ENCODE peak calls at places on chromosomes 5 and 9, in four cellular contexts. F, K, J and A are unnamed samples.

GRCh38 chr5:158560170-158560569 is 539.5 kb downstream of the EBF1 start:
- DNase-seq in F (peak), K (peak), J (no peak), A (no peak)

GRCh38 chr9:18672706-18673105 is 198.8 kb downstream of the ADAMTSL1 start:
- DNase-seq in F (no peak), K (no peak), J (no peak), A (no peak)

GRCh38 chr9:91334053-91334452 is 27.7 kb downstream of the AUH start:
- DNase-seq in F (no peak), K (no peak), J (no peak), A (peak)

GRCh38 chr5:34957857-34958690 is 28.7 kb downstream of the DNAJC21 start:
- DNase-seq in F (peak), K (no peak), J (peak), A (peak)

GRCh38 chr5:28065664-28066063 is 1027.3 kb upstream of the CDH9 start:
- DNase-seq in F (no peak), K (no peak), J (no peak), A (no peak)

GRCh38 chr9:130117816-130118632 is 54.2 kb upstream of the NCS1 start:
- DNase-seq in F (no peak), K (no peak), J (no peak), A (no peak)

GRCh38 chr5:176618783-176619182 is 8.8 kb upstream of the GPRIN1 start:
- DNase-seq in F (no peak), K (no peak), J (no peak), A (no peak)

GRCh38 chr9:124346347-124347163 is 68.7 kb downstream of the PSMB7 start:
- DNase-seq in F (no peak), K (no peak), J (no peak), A (no peak)

GRCh38 chr9:75167281-75167680 is 79.0 kb downstream of the OSTF1 start:
- DNase-seq in F (no peak), K (no peak), J (no peak), A (no peak)

GRCh38 chr9:437066-438015 is 222.7 kb downstream of the DOCK8 start:
- DNase-seq in F (no peak), K (no peak), J (no peak), A (no peak)

GRCh38 chr5:172280937-172281336 is 2.6 kb downstream of the UBTD2 start:
- DNase-seq in F (no peak), K (no peak), J (no peak), A (no peak)

GRCh38 chr5:83029912-83030311 is 47.3 kb downstream of the TMEM167A start:
- DNase-seq in F (no peak), K (no peak), J (peak), A (no peak)

GRCh38 chr9:105690742-105691141 is 3.6 kb upstream of the TMEM38B start:
- DNase-seq in F (no peak), K (no peak), J (peak), A (no peak)

GRCh38 chr5:150101019-150101418 is 14.7 kb upstream of the CSF1R start:
- DNase-seq in F (no peak), K (no peak), J (no peak), A (no peak)

GRCh38 chr5:117296872-117297271 is 722.2 kb upstream of the SEMA6A start:
- DNase-seq in F (no peak), K (no peak), J (no peak), A (no peak)

GRCh38 chr5:132675936-132676689 is 2.3 kb downstream of the IL4 start:
- DNase-seq in F (no peak), K (no peak), J (no peak), A (no peak)
- TF ChIP-seq FOXK2 in F (no peak), K (no peak), J (no peak), A (no peak)

DNA sequence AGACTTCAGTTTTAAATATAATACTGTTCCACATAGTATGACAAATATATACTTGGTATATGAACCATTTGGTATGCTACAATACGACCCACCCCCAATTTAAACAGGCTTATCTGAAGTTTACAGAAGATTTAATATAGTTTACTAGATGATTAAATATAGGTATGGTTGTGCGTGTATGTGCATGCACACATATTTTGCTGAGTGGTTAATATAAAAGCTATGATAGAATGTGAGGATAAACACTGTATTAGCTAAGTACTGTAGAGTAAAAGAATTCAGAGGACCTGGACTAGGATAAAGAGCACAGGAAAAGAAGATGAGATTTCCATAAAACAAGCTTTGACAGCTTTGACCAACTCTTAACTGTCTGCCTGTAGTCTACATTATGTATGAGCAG is 356.7 kb downstream of the PDE4D start:
- DNase-seq in F (no peak), K (no peak), J (no peak), A (no peak)
- TF ChIP-seq TARDBP in F (no peak), K (no peak), J (no peak), A (no peak)

DNA sequence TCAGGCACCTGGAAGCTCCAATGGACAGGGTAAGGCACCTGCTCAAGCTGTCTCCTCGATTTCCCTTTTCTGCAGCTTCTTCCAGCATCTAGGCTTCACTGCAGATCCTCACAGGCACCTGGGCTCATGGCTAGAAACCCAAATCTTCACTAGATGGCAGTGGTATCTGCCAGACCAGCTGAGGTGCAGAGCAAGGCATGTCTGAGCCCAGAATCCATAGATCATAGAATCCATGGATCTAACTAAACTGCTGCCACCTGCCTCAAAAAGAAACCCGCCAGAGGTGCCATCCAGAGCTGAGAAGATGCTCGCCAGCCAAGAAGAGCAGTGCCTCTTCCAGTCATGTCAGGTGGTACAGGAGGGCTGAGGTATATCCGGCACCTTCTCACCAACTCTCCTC is 6.9 kb downstream of the SHC3 start:
- DNase-seq in F (no peak), K (no peak), J (no peak), A (no peak)
- TF ChIP-seq FOXK2 in F (no peak), K (no peak), J (no peak), A (no peak)

GRCh38 chr9:135903358-135903656 is 4.0 kb downstream of the CAMSAP1 start:
- DNase-seq in F (no peak), K (no peak), J (no peak), A (no peak)
- TF ChIP-seq TARDBP in F (no peak), K (no peak), J (no peak), A (no peak)

GRCh38 chr9:112273826-112274225 is 59.6 kb downstream of the PTBP3 start:
- DNase-seq in F (no peak), K (no peak), J (no peak), A (no peak)
- TF ChIP-seq FOXK2 in F (no peak), K (no peak), J (no peak), A (no peak)